ENCODE peak calls at places on chromosomes 4 and X, in ten cellular contexts. One of them, this sample, is unnamed.

GRCh38 chr4:52172166-52172565 is 121.1 kb downstream of the SPATA18 start:
- DNase-seq in fibroblast of lung: no peak
- DNase-seq in stimulated activated CD4-positive, alpha-beta T cell treated with anti-CD3 and anti-CD28 coated beads, Interleukin-1b, Interleukin-23, amount 100 ng/mL, for 24 hours: no peak
- DNase-seq in AG04450: no peak
- DNase-seq in NCI-H1092 treated with DMSO at 0.1 percent for 48 hours: no peak
- DNase-seq in H9: no peak
- DNase-seq in glutamatergic neuron: no peak
- DNase-seq in naive thymus-derived CD4-positive, alpha-beta T cell: no peak
- DNase-seq in activated naive CD4-positive, alpha-beta T cell treated with anti-CD3 and anti-CD28 coated beads for 36 hours: peak
- DNase-seq in cardiac fibroblast: peak
- DNase-seq in this sample: peak

GRCh38 chr4:119025916-119026661 is 109.5 kb upstream of the MYOZ2 start:
- DNase-seq in stimulated activated CD4-positive, alpha-beta T cell treated with anti-CD3 and anti-CD28 coated beads, Interleukin-1b, Interleukin-23, amount 100 ng/mL, for 24 hours: no peak
- DNase-seq in fibroblast of lung: peak
- DNase-seq in H9: no peak
- DNase-seq in cardiac fibroblast: peak
- DNase-seq in naive thymus-derived CD4-positive, alpha-beta T cell: no peak
- DNase-seq in NCI-H1092 treated with DMSO at 0.1 percent for 48 hours: no peak
- DNase-seq in glutamatergic neuron: no peak
- DNase-seq in AG04450: peak
- DNase-seq in activated naive CD4-positive, alpha-beta T cell treated with anti-CD3 and anti-CD28 coated beads for 36 hours: no peak
- DNase-seq in this sample: peak

GRCh38 chrX:15680401-15680800 is 15.8 kb upstream of the CLTRN start:
- DNase-seq in glutamatergic neuron: no peak
- DNase-seq in NCI-H1092 treated with DMSO at 0.1 percent for 48 hours: no peak
- DNase-seq in naive thymus-derived CD4-positive, alpha-beta T cell: no peak
- DNase-seq in stimulated activated CD4-positive, alpha-beta T cell treated with anti-CD3 and anti-CD28 coated beads, Interleukin-1b, Interleukin-23, amount 100 ng/mL, for 24 hours: no peak
- DNase-seq in H9: no peak
- DNase-seq in AG04450: no peak
- DNase-seq in activated naive CD4-positive, alpha-beta T cell treated with anti-CD3 and anti-CD28 coated beads for 36 hours: no peak
- DNase-seq in cardiac fibroblast: peak
- DNase-seq in fibroblast of lung: peak
- DNase-seq in this sample: peak

GRCh38 chr4:111923786-111924185 is 221.5 kb upstream of the FAM241A start:
- DNase-seq in cardiac fibroblast: peak
- DNase-seq in naive thymus-derived CD4-positive, alpha-beta T cell: no peak
- DNase-seq in stimulated activated CD4-positive, alpha-beta T cell treated with anti-CD3 and anti-CD28 coated beads, Interleukin-1b, Interleukin-23, amount 100 ng/mL, for 24 hours: no peak
- DNase-seq in NCI-H1092 treated with DMSO at 0.1 percent for 48 hours: no peak
- DNase-seq in activated naive CD4-positive, alpha-beta T cell treated with anti-CD3 and anti-CD28 coated beads for 36 hours: no peak
- DNase-seq in glutamatergic neuron: no peak
- DNase-seq in AG04450: no peak
- DNase-seq in H9: no peak
- DNase-seq in fibroblast of lung: peak
- DNase-seq in this sample: no peak

GRCh38 chr4:120066182-120066524 is 495 bp downstream of the MAD2L1 start:
- DNase-seq in glutamatergic neuron: no peak
- DNase-seq in naive thymus-derived CD4-positive, alpha-beta T cell: no peak
- DNase-seq in stimulated activated CD4-positive, alpha-beta T cell treated with anti-CD3 and anti-CD28 coated beads, Interleukin-1b, Interleukin-23, amount 100 ng/mL, for 24 hours: peak
- DNase-seq in activated naive CD4-positive, alpha-beta T cell treated with anti-CD3 and anti-CD28 coated beads for 36 hours: peak
- DNase-seq in cardiac fibroblast: no peak
- DNase-seq in NCI-H1092 treated with DMSO at 0.1 percent for 48 hours: peak
- DNase-seq in fibroblast of lung: no peak
- DNase-seq in H9: no peak
- DNase-seq in AG04450: no peak
- DNase-seq in this sample: no peak

GRCh38 chr4:121785479-121785878 is 15.6 kb upstream of the EXOSC9 start:
- DNase-seq in AG04450: no peak
- DNase-seq in stimulated activated CD4-positive, alpha-beta T cell treated with anti-CD3 and anti-CD28 coated beads, Interleukin-1b, Interleukin-23, amount 100 ng/mL, for 24 hours: no peak
- DNase-seq in H9: no peak
- DNase-seq in fibroblast of lung: peak
- DNase-seq in glutamatergic neuron: no peak
- DNase-seq in activated naive CD4-positive, alpha-beta T cell treated with anti-CD3 and anti-CD28 coated beads for 36 hours: no peak
- DNase-seq in NCI-H1092 treated with DMSO at 0.1 percent for 48 hours: no peak
- DNase-seq in cardiac fibroblast: peak
- DNase-seq in naive thymus-derived CD4-positive, alpha-beta T cell: no peak
- DNase-seq in this sample: no peak

GRCh38 chr4:154507170-154507569 is 15.6 kb upstream of the DCHS2 start:
- DNase-seq in AG04450: no peak
- DNase-seq in fibroblast of lung: no peak
- DNase-seq in H9: no peak
- DNase-seq in NCI-H1092 treated with DMSO at 0.1 percent for 48 hours: no peak
- DNase-seq in stimulated activated CD4-positive, alpha-beta T cell treated with anti-CD3 and anti-CD28 coated beads, Interleukin-1b, Interleukin-23, amount 100 ng/mL, for 24 hours: no peak
- DNase-seq in glutamatergic neuron: no peak
- DNase-seq in naive thymus-derived CD4-positive, alpha-beta T cell: no peak
- DNase-seq in cardiac fibroblast: no peak
- DNase-seq in activated naive CD4-positive, alpha-beta T cell treated with anti-CD3 and anti-CD28 coated beads for 36 hours: no peak
- DNase-seq in this sample: no peak

GRCh38 chrX:13101439-13102139 is 57.2 kb upstream of the FAM9C start:
- DNase-seq in fibroblast of lung: peak
- DNase-seq in cardiac fibroblast: peak
- DNase-seq in NCI-H1092 treated with DMSO at 0.1 percent for 48 hours: no peak
- DNase-seq in activated naive CD4-positive, alpha-beta T cell treated with anti-CD3 and anti-CD28 coated beads for 36 hours: peak
- DNase-seq in stimulated activated CD4-positive, alpha-beta T cell treated with anti-CD3 and anti-CD28 coated beads, Interleukin-1b, Interleukin-23, amount 100 ng/mL, for 24 hours: no peak
- DNase-seq in H9: no peak
- DNase-seq in naive thymus-derived CD4-positive, alpha-beta T cell: no peak
- DNase-seq in glutamatergic neuron: no peak
- DNase-seq in AG04450: no peak
- DNase-seq in this sample: peak

GRCh38 chrX:104156630-104157529 is at the start of gene SLC25A53:
- DNase-seq in AG04450: peak
- DNase-seq in NCI-H1092 treated with DMSO at 0.1 percent for 48 hours: peak
- DNase-seq in activated naive CD4-positive, alpha-beta T cell treated with anti-CD3 and anti-CD28 coated beads for 36 hours: peak
- DNase-seq in cardiac fibroblast: peak
- DNase-seq in naive thymus-derived CD4-positive, alpha-beta T cell: peak
- DNase-seq in H9: peak
- DNase-seq in stimulated activated CD4-positive, alpha-beta T cell treated with anti-CD3 and anti-CD28 coated beads, Interleukin-1b, Interleukin-23, amount 100 ng/mL, for 24 hours: peak
- DNase-seq in glutamatergic neuron: peak
- DNase-seq in fibroblast of lung: peak
- DNase-seq in this sample: peak

GRCh38 chr4:127747883-127748282 is 17.7 kb downstream of the SLC25A31 start:
- DNase-seq in stimulated activated CD4-positive, alpha-beta T cell treated with anti-CD3 and anti-CD28 coated beads, Interleukin-1b, Interleukin-23, amount 100 ng/mL, for 24 hours: no peak
- DNase-seq in cardiac fibroblast: no peak
- DNase-seq in H9: no peak
- DNase-seq in naive thymus-derived CD4-positive, alpha-beta T cell: no peak
- DNase-seq in NCI-H1092 treated with DMSO at 0.1 percent for 48 hours: no peak
- DNase-seq in AG04450: no peak
- DNase-seq in activated naive CD4-positive, alpha-beta T cell treated with anti-CD3 and anti-CD28 coated beads for 36 hours: no peak
- DNase-seq in fibroblast of lung: no peak
- DNase-seq in glutamatergic neuron: no peak
- DNase-seq in this sample: no peak

GRCh38 chr4:185265942-185266341 is 56.5 kb downstream of the SNX25 start:
- DNase-seq in NCI-H1092 treated with DMSO at 0.1 percent for 48 hours: no peak
- DNase-seq in stimulated activated CD4-positive, alpha-beta T cell treated with anti-CD3 and anti-CD28 coated beads, Interleukin-1b, Interleukin-23, amount 100 ng/mL, for 24 hours: no peak
- DNase-seq in H9: no peak
- DNase-seq in cardiac fibroblast: peak
- DNase-seq in glutamatergic neuron: no peak
- DNase-seq in naive thymus-derived CD4-positive, alpha-beta T cell: peak
- DNase-seq in fibroblast of lung: peak
- DNase-seq in AG04450: peak
- DNase-seq in activated naive CD4-positive, alpha-beta T cell treated with anti-CD3 and anti-CD28 coated beads for 36 hours: no peak
- DNase-seq in this sample: peak

GRCh38 chr4:89352541-89352940 is 44.9 kb upstream of the GPRIN3 start:
- DNase-seq in cardiac fibroblast: no peak
- DNase-seq in H9: no peak
- DNase-seq in naive thymus-derived CD4-positive, alpha-beta T cell: no peak
- DNase-seq in activated naive CD4-positive, alpha-beta T cell treated with anti-CD3 and anti-CD28 coated beads for 36 hours: no peak
- DNase-seq in glutamatergic neuron: no peak
- DNase-seq in NCI-H1092 treated with DMSO at 0.1 percent for 48 hours: no peak
- DNase-seq in AG04450: no peak
- DNase-seq in stimulated activated CD4-positive, alpha-beta T cell treated with anti-CD3 and anti-CD28 coated beads, Interleukin-1b, Interleukin-23, amount 100 ng/mL, for 24 hours: no peak
- DNase-seq in fibroblast of lung: no peak
- DNase-seq in this sample: no peak

GRCh38 chr4:89719536-89719935 is 117.4 kb downstream of the SNCA start:
- DNase-seq in AG04450: no peak
- DNase-seq in cardiac fibroblast: no peak
- DNase-seq in activated naive CD4-positive, alpha-beta T cell treated with anti-CD3 and anti-CD28 coated beads for 36 hours: no peak
- DNase-seq in NCI-H1092 treated with DMSO at 0.1 percent for 48 hours: no peak
- DNase-seq in fibroblast of lung: no peak
- DNase-seq in naive thymus-derived CD4-positive, alpha-beta T cell: no peak
- DNase-seq in H9: no peak
- DNase-seq in glutamatergic neuron: no peak
- DNase-seq in stimulated activated CD4-positive, alpha-beta T cell treated with anti-CD3 and anti-CD28 coated beads, Interleukin-1b, Interleukin-23, amount 100 ng/mL, for 24 hours: no peak
- DNase-seq in this sample: no peak

GRCh38 chrX:71540801-71541545 is 8.1 kb downstream of the OGT start:
- DNase-seq in NCI-H1092 treated with DMSO at 0.1 percent for 48 hours: no peak
- DNase-seq in activated naive CD4-positive, alpha-beta T cell treated with anti-CD3 and anti-CD28 coated beads for 36 hours: peak
- DNase-seq in stimulated activated CD4-positive, alpha-beta T cell treated with anti-CD3 and anti-CD28 coated beads, Interleukin-1b, Interleukin-23, amount 100 ng/mL, for 24 hours: no peak
- DNase-seq in cardiac fibroblast: no peak
- DNase-seq in naive thymus-derived CD4-positive, alpha-beta T cell: no peak
- DNase-seq in fibroblast of lung: no peak
- DNase-seq in H9: no peak
- DNase-seq in glutamatergic neuron: no peak
- DNase-seq in AG04450: no peak
- DNase-seq in this sample: no peak

GRCh38 chrX:30615229-30615628 is 37.7 kb upstream of the TASL start:
- DNase-seq in fibroblast of lung: peak
- DNase-seq in glutamatergic neuron: no peak
- DNase-seq in stimulated activated CD4-positive, alpha-beta T cell treated with anti-CD3 and anti-CD28 coated beads, Interleukin-1b, Interleukin-23, amount 100 ng/mL, for 24 hours: no peak
- DNase-seq in activated naive CD4-positive, alpha-beta T cell treated with anti-CD3 and anti-CD28 coated beads for 36 hours: no peak
- DNase-seq in naive thymus-derived CD4-positive, alpha-beta T cell: no peak
- DNase-seq in H9: no peak
- DNase-seq in cardiac fibroblast: peak
- DNase-seq in AG04450: no peak
- DNase-seq in NCI-H1092 treated with DMSO at 0.1 percent for 48 hours: no peak
- DNase-seq in this sample: no peak

GRCh38 chrX:123965712-123966111 is 4.2 kb downstream of the STAG2 start:
- DNase-seq in activated naive CD4-positive, alpha-beta T cell treated with anti-CD3 and anti-CD28 coated beads for 36 hours: no peak
- DNase-seq in H9: no peak
- DNase-seq in fibroblast of lung: no peak
- DNase-seq in naive thymus-derived CD4-positive, alpha-beta T cell: no peak
- DNase-seq in glutamatergic neuron: no peak
- DNase-seq in NCI-H1092 treated with DMSO at 0.1 percent for 48 hours: no peak
- DNase-seq in stimulated activated CD4-positive, alpha-beta T cell treated with anti-CD3 and anti-CD28 coated beads, Interleukin-1b, Interleukin-23, amount 100 ng/mL, for 24 hours: no peak
- DNase-seq in cardiac fibroblast: no peak
- DNase-seq in AG04450: no peak
- DNase-seq in this sample: no peak

GRCh38 chrX:24395775-24396174 is 35.3 kb downstream of the SUPT20HL1 start:
- DNase-seq in activated naive CD4-positive, alpha-beta T cell treated with anti-CD3 and anti-CD28 coated beads for 36 hours: peak
- DNase-seq in NCI-H1092 treated with DMSO at 0.1 percent for 48 hours: peak
- DNase-seq in H9: peak
- DNase-seq in naive thymus-derived CD4-positive, alpha-beta T cell: peak
- DNase-seq in fibroblast of lung: peak
- DNase-seq in glutamatergic neuron: no peak
- DNase-seq in AG04450: peak
- DNase-seq in stimulated activated CD4-positive, alpha-beta T cell treated with anti-CD3 and anti-CD28 coated beads, Interleukin-1b, Interleukin-23, amount 100 ng/mL, for 24 hours: no peak
- DNase-seq in cardiac fibroblast: peak
- DNase-seq in this sample: peak

GRCh38 chr4:53507671-53508286 is 83.5 kb downstream of the LNX1 start:
- DNase-seq in AG04450: no peak
- DNase-seq in H9: no peak
- DNase-seq in activated naive CD4-positive, alpha-beta T cell treated with anti-CD3 and anti-CD28 coated beads for 36 hours: no peak
- DNase-seq in stimulated activated CD4-positive, alpha-beta T cell treated with anti-CD3 and anti-CD28 coated beads, Interleukin-1b, Interleukin-23, amount 100 ng/mL, for 24 hours: no peak
- DNase-seq in cardiac fibroblast: peak
- DNase-seq in NCI-H1092 treated with DMSO at 0.1 percent for 48 hours: no peak
- DNase-seq in naive thymus-derived CD4-positive, alpha-beta T cell: no peak
- DNase-seq in fibroblast of lung: peak
- DNase-seq in glutamatergic neuron: peak
- DNase-seq in this sample: no peak

GRCh38 chr4:48706741-48707140 is 73.3 kb downstream of the FRYL start:
- DNase-seq in NCI-H1092 treated with DMSO at 0.1 percent for 48 hours: no peak
- DNase-seq in glutamatergic neuron: no peak
- DNase-seq in naive thymus-derived CD4-positive, alpha-beta T cell: no peak
- DNase-seq in fibroblast of lung: no peak
- DNase-seq in stimulated activated CD4-positive, alpha-beta T cell treated with anti-CD3 and anti-CD28 coated beads, Interleukin-1b, Interleukin-23, amount 100 ng/mL, for 24 hours: no peak
- DNase-seq in cardiac fibroblast: no peak
- DNase-seq in H9: no peak
- DNase-seq in AG04450: no peak
- DNase-seq in activated naive CD4-positive, alpha-beta T cell treated with anti-CD3 and anti-CD28 coated beads for 36 hours: no peak
- DNase-seq in this sample: no peak

GRCh38 chrX:1609311-1609710 is 5.5 kb upstream of the ASMT start:
- DNase-seq in H9: no peak
- DNase-seq in NCI-H1092 treated with DMSO at 0.1 percent for 48 hours: no peak
- DNase-seq in stimulated activated CD4-positive, alpha-beta T cell treated with anti-CD3 and anti-CD28 coated beads, Interleukin-1b, Interleukin-23, amount 100 ng/mL, for 24 hours: no peak
- DNase-seq in naive thymus-derived CD4-positive, alpha-beta T cell: no peak
- DNase-seq in cardiac fibroblast: no peak
- DNase-seq in glutamatergic neuron: no peak
- DNase-seq in AG04450: no peak
- DNase-seq in fibroblast of lung: no peak
- DNase-seq in activated naive CD4-positive, alpha-beta T cell treated with anti-CD3 and anti-CD28 coated beads for 36 hours: no peak
- DNase-seq in this sample: no peak

GRCh38 chr4:165715989-165716388 is 157.0 kb upstream of the TLL1 start:
- DNase-seq in glutamatergic neuron: no peak
- DNase-seq in AG04450: no peak
- DNase-seq in activated naive CD4-positive, alpha-beta T cell treated with anti-CD3 and anti-CD28 coated beads for 36 hours: no peak
- DNase-seq in stimulated activated CD4-positive, alpha-beta T cell treated with anti-CD3 and anti-CD28 coated beads, Interleukin-1b, Interleukin-23, amount 100 ng/mL, for 24 hours: no peak
- DNase-seq in H9: no peak
- DNase-seq in cardiac fibroblast: peak
- DNase-seq in naive thymus-derived CD4-positive, alpha-beta T cell: no peak
- DNase-seq in NCI-H1092 treated with DMSO at 0.1 percent for 48 hours: no peak
- DNase-seq in fibroblast of lung: peak
- DNase-seq in this sample: no peak

GRCh38 chrX:68829594-68830485 is 1.0 kb downstream of the EFNB1 start:
- DNase-seq in AG04450: no peak
- DNase-seq in activated naive CD4-positive, alpha-beta T cell treated with anti-CD3 and anti-CD28 coated beads for 36 hours: peak
- DNase-seq in stimulated activated CD4-positive, alpha-beta T cell treated with anti-CD3 and anti-CD28 coated beads, Interleukin-1b, Interleukin-23, amount 100 ng/mL, for 24 hours: no peak
- DNase-seq in H9: peak
- DNase-seq in cardiac fibroblast: peak
- DNase-seq in fibroblast of lung: peak
- DNase-seq in glutamatergic neuron: peak
- DNase-seq in NCI-H1092 treated with DMSO at 0.1 percent for 48 hours: peak
- DNase-seq in naive thymus-derived CD4-positive, alpha-beta T cell: no peak
- DNase-seq in this sample: peak

GRCh38 chr4:174089711-174090110 is 193.8 kb downstream of the FBXO8 start:
- DNase-seq in glutamatergic neuron: no peak
- DNase-seq in activated naive CD4-positive, alpha-beta T cell treated with anti-CD3 and anti-CD28 coated beads for 36 hours: no peak
- DNase-seq in AG04450: no peak
- DNase-seq in fibroblast of lung: no peak
- DNase-seq in stimulated activated CD4-positive, alpha-beta T cell treated with anti-CD3 and anti-CD28 coated beads, Interleukin-1b, Interleukin-23, amount 100 ng/mL, for 24 hours: no peak
- DNase-seq in H9: no peak
- DNase-seq in cardiac fibroblast: no peak
- DNase-seq in naive thymus-derived CD4-positive, alpha-beta T cell: no peak
- DNase-seq in NCI-H1092 treated with DMSO at 0.1 percent for 48 hours: no peak
- DNase-seq in this sample: no peak

GRCh38 chrX:123920065-123920785 is 41.3 kb upstream of the STAG2 start:
- DNase-seq in H9: no peak
- DNase-seq in glutamatergic neuron: no peak
- DNase-seq in stimulated activated CD4-positive, alpha-beta T cell treated with anti-CD3 and anti-CD28 coated beads, Interleukin-1b, Interleukin-23, amount 100 ng/mL, for 24 hours: no peak
- DNase-seq in NCI-H1092 treated with DMSO at 0.1 percent for 48 hours: no peak
- DNase-seq in AG04450: peak
- DNase-seq in activated naive CD4-positive, alpha-beta T cell treated with anti-CD3 and anti-CD28 coated beads for 36 hours: no peak
- DNase-seq in fibroblast of lung: peak
- DNase-seq in naive thymus-derived CD4-positive, alpha-beta T cell: no peak
- DNase-seq in cardiac fibroblast: peak
- DNase-seq in this sample: peak

GRCh38 chr4:176758731-176759130 is 34.0 kb downstream of the VEGFC start:
- DNase-seq in stimulated activated CD4-positive, alpha-beta T cell treated with anti-CD3 and anti-CD28 coated beads, Interleukin-1b, Interleukin-23, amount 100 ng/mL, for 24 hours: no peak
- DNase-seq in NCI-H1092 treated with DMSO at 0.1 percent for 48 hours: no peak
- DNase-seq in cardiac fibroblast: no peak
- DNase-seq in activated naive CD4-positive, alpha-beta T cell treated with anti-CD3 and anti-CD28 coated beads for 36 hours: no peak
- DNase-seq in naive thymus-derived CD4-positive, alpha-beta T cell: no peak
- DNase-seq in fibroblast of lung: no peak
- DNase-seq in AG04450: no peak
- DNase-seq in glutamatergic neuron: no peak
- DNase-seq in H9: no peak
- DNase-seq in this sample: no peak

GRCh38 chr4:53706422-53707032 is 115.2 kb upstream of the LNX1 start:
- DNase-seq in H9: no peak
- DNase-seq in stimulated activated CD4-positive, alpha-beta T cell treated with anti-CD3 and anti-CD28 coated beads, Interleukin-1b, Interleukin-23, amount 100 ng/mL, for 24 hours: no peak
- DNase-seq in AG04450: no peak
- DNase-seq in naive thymus-derived CD4-positive, alpha-beta T cell: no peak
- DNase-seq in activated naive CD4-positive, alpha-beta T cell treated with anti-CD3 and anti-CD28 coated beads for 36 hours: no peak
- DNase-seq in cardiac fibroblast: peak
- DNase-seq in glutamatergic neuron: no peak
- DNase-seq in NCI-H1092 treated with DMSO at 0.1 percent for 48 hours: peak
- DNase-seq in fibroblast of lung: peak
- DNase-seq in this sample: peak

This sample was measured in mesenchymal stem cell.